ENCODE peak calls at places on chromosome 13, in five cellular contexts. One of them, this sample, is unnamed.

GRCh38 chr13:30618186-30618937 is 642 bp downstream of the USPL1 start:
- DNase-seq in DMS153: no peak
- DNase-seq in neural progenitor cell: peak
- DNase-seq in A549: no peak
- DNase-seq in pulmonary artery endothelial cell: no peak
- DNase-seq in this sample: no peak

GRCh38 chr13:99314640-99315176 is 7.5 kb upstream of the GPR183 start:
- DNase-seq in DMS153: peak
- DNase-seq in neural progenitor cell: no peak
- DNase-seq in A549: no peak
- DNase-seq in pulmonary artery endothelial cell: peak
- DNase-seq in this sample: no peak

GRCh38 chr13:47146991-47147783 is 250.3 kb upstream of the HTR2A start:
- DNase-seq in DMS153: no peak
- DNase-seq in neural progenitor cell: no peak
- DNase-seq in A549: no peak
- DNase-seq in pulmonary artery endothelial cell: no peak
- DNase-seq in this sample: no peak

GRCh38 chr13:30600470-30600869 is 17.2 kb upstream of the USPL1 start:
- DNase-seq in DMS153: no peak
- DNase-seq in neural progenitor cell: no peak
- DNase-seq in A549: no peak
- DNase-seq in pulmonary artery endothelial cell: no peak
- DNase-seq in this sample: no peak

GRCh38 chr13:65966991-65967451 is 1263.1 kb downstream of the PCDH9 start:
- DNase-seq in DMS153: no peak
- DNase-seq in neural progenitor cell: peak
- DNase-seq in A549: peak
- DNase-seq in pulmonary artery endothelial cell: no peak
- DNase-seq in this sample: no peak

GRCh38 chr13:39378293-39378692 is 224.7 kb downstream of the LHFPL6 start:
- DNase-seq in DMS153: no peak
- DNase-seq in neural progenitor cell: no peak
- DNase-seq in A549: no peak
- DNase-seq in pulmonary artery endothelial cell: no peak
- DNase-seq in this sample: no peak

GRCh38 chr13:76836311-76836710 is 49.9 kb downstream of the KCTD12 start:
- DNase-seq in DMS153: no peak
- DNase-seq in neural progenitor cell: no peak
- DNase-seq in A549: no peak
- DNase-seq in pulmonary artery endothelial cell: no peak
- DNase-seq in this sample: no peak

GRCh38 chr13:113650731-113651148 is 7.3 kb downstream of the ATP4B start:
- DNase-seq in DMS153: no peak
- DNase-seq in neural progenitor cell: no peak
- DNase-seq in A549: no peak
- DNase-seq in pulmonary artery endothelial cell: no peak
- DNase-seq in this sample: no peak

This sample was measured in cerebellum.